ENCODE peak calls at places on chromosome 16, in six cellular contexts. G is left colon, I is cardiac septum, Q is HFF-Myc, K is ELR, Z is NCI-H2081 treated with DMSO at 0.1 percent for 48 hours. L is an unnamed sample.

GRCh38 chr16:85616608-85617311 is 3.6 kb downstream of the GSE1 start:
- DNase-seq in I (no peak), Q (no peak), K (no peak), G (peak), Z (no peak), L (peak)

GRCh38 chr16:85522842-85523601 is 90.1 kb upstream of the GSE1 start:
- DNase-seq in K (peak), G (peak), Q (no peak), I (no peak), Z (no peak), L (peak)

GRCh38 chr16:9845661-9846361 is 336.4 kb downstream of the GRIN2A start:
- DNase-seq in Q (no peak), Z (no peak), G (no peak), K (peak), I (no peak), L (no peak)

GRCh38 chr16:74752756-74753155 is 21.9 kb downstream of the FA2H start:
- DNase-seq in I (no peak), G (no peak), K (no peak), Q (no peak), Z (no peak), L (peak)

GRCh38 chr16:27515874-27516353 is 33.8 kb downstream of the GTF3C1 start:
- DNase-seq in K (peak), I (no peak), Q (no peak), Z (no peak), G (peak), L (no peak)

GRCh38 chr16:19868421-19868820 is 16.2 kb downstream of the GPRC5B start:
- DNase-seq in Z (no peak), Q (no peak), G (no peak), I (no peak), K (no peak), L (no peak)

GRCh38 chr16:58492735-58493134 is 7.2 kb upstream of the NDRG4 start:
- DNase-seq in K (no peak), G (no peak), Z (no peak), Q (no peak), I (no peak), L (no peak)

GRCh38 chr16:10950393-10950792 is 6.0 kb downstream of the CLEC16A start:
- DNase-seq in Q (no peak), G (no peak), K (peak), Z (no peak), I (no peak), L (no peak)

GRCh38 chr16:49912688-49913087 is 56.8 kb upstream of the ZNF423 start:
- DNase-seq in G (no peak), I (no peak), Z (no peak), K (no peak), Q (no peak), L (no peak)

GRCh38 chr16:57807968-57808528 is 5.8 kb upstream of the KIFC3 start:
- DNase-seq in K (peak), G (peak), I (peak), Z (no peak), Q (no peak), L (peak)

L was measured in mucosa of descending colon.